ENCODE peak calls at places on chromosomes 12 and 14, in eight cellular contexts. Q, R, T, L, S, A, G and K are unnamed samples.

GRCh38 chr14:102849522-102850379 is 72.5 kb downstream of the TRAF3 start:
- DNase-seq in R (peak; percentile 54), T (no peak), S (no peak), L (peak; percentile 64), Q (no peak), A (no peak), G (no peak), K (no peak)

GRCh38 chr12:52151859-52152783 is 39.7 kb downstream of the KRT80 start:
- DNase-seq in T (peak; percentile 82), Q (peak; percentile 91), G (peak; percentile 93), S (peak; percentile 38), R (peak; percentile 47), A (peak; percentile 68), L (peak; percentile 41), K (no peak)

GRCh38 chr14:87457727-87458126 is 535.3 kb downstream of the GALC start:
- DNase-seq in A (no peak), T (peak; percentile 12), L (no peak), S (no peak), G (no peak), Q (no peak), R (no peak), K (no peak)

GRCh38 chr12:106138646-106139421 is at the start of gene NUAK1:
- DNase-seq in Q (peak; percentile 78), R (peak; percentile 84), L (peak; percentile 45), G (peak; percentile 90), T (peak; percentile 54), A (peak; percentile 88), S (no peak), K (no peak)

GRCh38 chr14:40691066-40691465 is 915.6 kb upstream of the LRFN5 start:
- DNase-seq in A (no peak), T (no peak), S (no peak), Q (no peak), G (no peak), R (no peak), L (no peak), K (no peak)

GRCh38 chr14:98269533-98269932 is 1002.5 kb downstream of the BCL11B start:
- DNase-seq in L (no peak), T (no peak), A (no peak), Q (no peak), G (no peak), R (no peak), S (no peak), K (no peak)

GRCh38 chr14:99531221-99532096 is 50.2 kb downstream of the CCNK start:
- DNase-seq in S (no peak), L (peak; percentile 81), R (peak; percentile 88), T (no peak), Q (peak; percentile 53), A (peak; percentile 56), G (peak; percentile 78), K (no peak)

GRCh38 chr14:69860221-69860620 is 19.0 kb upstream of the SMOC1 start:
- DNase-seq in Q (no peak), R (no peak), T (no peak), G (peak; percentile 62), L (no peak), S (no peak), A (no peak), K (no peak)

GRCh38 chr12:56084958-56085543 is 5.1 kb downstream of the ERBB3 start:
- DNase-seq in L (no peak), R (no peak), T (peak; percentile 57), Q (peak; percentile 81), A (no peak), S (peak; percentile 49), G (peak; percentile 61), K (peak; percentile 41)

GRCh38 chr12:124716208-124717141 is 147.2 kb downstream of the SCARB1 start:
- DNase-seq in R (no peak), A (no peak), T (no peak), S (no peak), L (no peak), Q (no peak), G (no peak), K (no peak)

GRCh38 chr12:121038861-121039654 is at the start of gene OASL:
- DNase-seq in S (no peak), Q (no peak), L (no peak), A (no peak), R (peak; percentile 25), G (no peak), T (peak; percentile 63), K (peak; percentile 36)

GRCh38 chr14:71521238-71521637 is 411.0 kb upstream of the RGS6 start:
- DNase-seq in Q (no peak), G (no peak), A (no peak), T (peak; percentile 23), L (no peak), S (no peak), R (peak; percentile 32), K (no peak)

GRCh38 chr14:36243183-36243582 is 66.7 kb upstream of the PTCSC3 start:
- DNase-seq in R (no peak), Q (peak; percentile 49), G (no peak), S (no peak), L (no peak), T (no peak), A (no peak), K (no peak)

GRCh38 chr14:36245223-36245622 is 68.7 kb upstream of the PTCSC3 start:
- DNase-seq in Q (no peak), T (no peak), L (no peak), R (no peak), S (no peak), A (no peak), G (peak; percentile 64), K (no peak)

GRCh38 chr14:36238666-36239363 is 62.3 kb upstream of the PTCSC3 start:
- DNase-seq in L (peak; percentile 70), S (no peak), T (peak; percentile 73), Q (no peak), A (no peak), R (peak; percentile 88), G (no peak), K (no peak)

GRCh38 chr14:36241183-36241582 is 64.7 kb upstream of the PTCSC3 start:
- DNase-seq in S (no peak), T (peak; percentile 30), A (no peak), R (no peak), L (no peak), G (no peak), Q (no peak), K (no peak)
- H3K4me2 ChIP-seq in S (no peak overlapping the region), T (no peak overlapping the region), A (no peak overlapping the region), R (no peak overlapping the region), L (no peak overlapping the region), G (no peak overlapping the region), Q (no peak overlapping the region), K (no peak overlapping the region)

GRCh38 chr12:114269153-114269552 is 136.8 kb downstream of the TBX5 start:
- DNase-seq in T (no peak), S (no peak), L (no peak), A (no peak), G (no peak), Q (no peak), R (no peak), K (peak; percentile 6)
- H2AFZ ChIP-seq in T (no peak overlapping the region), S (no peak overlapping the region), L (peak overlapping the region; percentile 67), A (peak overlapping the region; percentile 24), G (no peak overlapping the region), Q (peak overlapping the region; percentile 74), R (no peak overlapping the region), K (no peak overlapping the region)

GRCh38 chr12:19967001-19967400 is 401.3 kb upstream of the PDE3A start:
- DNase-seq in L (no peak), S (no peak), R (peak; percentile 82), T (no peak), Q (no peak), A (no peak), G (no peak), K (no peak)
- H3K4me2 ChIP-seq in L (peak overlapping the region; percentile 41), S (no peak overlapping the region), R (no peak overlapping the region), T (no peak overlapping the region), Q (no peak overlapping the region), A (no peak overlapping the region), G (no peak overlapping the region), K (no peak overlapping the region)

GRCh38 chr12:112551681-112552080 is 132.9 kb downstream of the PTPN11 start:
- DNase-seq in A (no peak), T (no peak), L (no peak), Q (no peak), S (no peak), G (no peak), R (no peak), K (no peak)

GRCh38 chr12:112557954-112558630 is 139.3 kb downstream of the PTPN11 start:
- DNase-seq in Q (peak; percentile 65), A (no peak), T (no peak), R (no peak), L (no peak), G (peak; percentile 50), S (no peak), K (no peak)

GRCh38 chr12:112559784-112560183 is 141.0 kb downstream of the PTPN11 start:
- DNase-seq in S (no peak), A (no peak), G (no peak), T (no peak), L (peak; percentile 7), R (no peak), Q (no peak), K (no peak)

DNA sequence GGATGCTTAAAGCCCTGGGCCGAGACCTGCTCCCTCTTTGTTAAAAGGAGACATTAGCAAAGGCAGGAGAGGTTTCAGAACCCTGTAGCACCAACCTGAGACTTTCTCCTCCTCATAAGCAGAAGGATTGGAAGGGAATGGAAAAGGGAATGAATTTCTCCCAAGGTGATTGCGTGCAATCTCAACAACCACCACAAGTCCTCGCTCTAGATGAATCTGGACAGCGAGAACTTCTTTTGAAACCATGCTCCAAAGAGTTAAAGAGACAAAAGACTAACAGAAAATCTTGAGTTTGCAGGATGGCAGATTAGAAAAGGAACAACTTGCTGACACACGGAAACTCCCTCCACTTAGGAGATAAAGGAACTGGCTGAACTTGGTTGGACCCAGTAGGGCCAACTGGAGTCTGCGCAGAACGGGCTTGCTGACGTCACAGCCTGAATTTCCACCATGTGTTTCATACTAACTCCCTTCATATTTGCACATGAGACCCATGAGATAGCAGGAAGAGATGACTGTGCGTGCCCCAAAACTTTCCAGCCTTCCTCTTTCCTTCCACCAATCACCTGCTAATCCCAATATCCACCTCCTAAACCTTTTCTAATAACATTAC is 137.0 kb downstream of the PTPN11 start:
- DNase-seq in S (no peak), L (no peak), R (no peak), T (peak; percentile 22), A (no peak), G (no peak), Q (peak; percentile 49), K (no peak)
- H2AFZ ChIP-seq in S (no peak overlapping the region), L (no peak overlapping the region), R (no peak overlapping the region), T (peak overlapping the region; percentile 19), A (no peak overlapping the region), G (peak overlapping the region; percentile 39), Q (no peak overlapping the region), K (no peak overlapping the region)

GRCh38 chr12:49223590-49224369 is 34.9 kb upstream of the TUBA1A start:
- DNase-seq in R (no peak), G (peak; percentile 43), L (no peak), Q (no peak), T (no peak), A (no peak), S (no peak), K (no peak)
- H3K4me2 ChIP-seq in R (no peak overlapping the region), G (no peak overlapping the region), L (no peak overlapping the region), Q (no peak overlapping the region), T (no peak overlapping the region), A (no peak overlapping the region), S (no peak overlapping the region), K (no peak overlapping the region)